ENCODE peak calls at places on chromosomes 16 and 17, in four cellular contexts. A, V, M and B are unnamed samples. For H3K36me3, the result is how much of the 10 kb centered on the place peaks cover.

GRCh38 chr16:1705688-1706385 is at the start of gene MAPK8IP3:
- DNase-seq in A (peak), V (peak), M (peak), B (peak)

GRCh38 chr17:74950207-74950606 is 14.5 kb downstream of the OTOP3 start:
- DNase-seq in A (no peak), V (no peak), M (no peak), B (no peak)

GRCh38 chr17:2954898-2955445 is 108.4 kb downstream of the OR1D5 start:
- DNase-seq in A (peak), V (no peak), M (peak), B (no peak)

GRCh38 chr17:28334666-28335200 is 539 bp downstream of the IFT20 start:
- DNase-seq in A (no peak), V (no peak), M (peak), B (no peak)

GRCh38 chr17:17168401-17168800 is 37.7 kb downstream of the PLD6 start:
- DNase-seq in A (no peak), V (no peak), M (no peak), B (no peak)

GRCh38 chr16:4101421-4102275 is 14.6 kb downstream of the ADCY9 start:
- DNase-seq in A (no peak), V (no peak), M (no peak), B (no peak)

GRCh38 chr17:57869599-57870282 is 19.9 kb upstream of the MRPS23 start:
- DNase-seq in A (no peak), V (no peak), M (no peak), B (no peak)

GRCh38 chr16:68286153-68287074 is 22.1 kb downstream of the SLC7A6 start:
- DNase-seq in A (peak), V (no peak), M (peak), B (peak)

GRCh38 chr17:61312406-61313295 is 87.0 kb upstream of the TBX2 start:
- DNase-seq in A (no peak), V (peak), M (no peak), B (no peak)

GRCh38 chr17:50890675-50891516 is 24.7 kb upstream of the TOB1 start:
- DNase-seq in A (peak), V (no peak), M (no peak), B (no peak)

GRCh38 chr16:22673463-22673862 is 140.5 kb upstream of the HS3ST2 start:
- DNase-seq in A (no peak), V (no peak), M (no peak), B (no peak)

GRCh38 chr17:5122586-5123342 is 6.9 kb downstream of the USP6 start:
- DNase-seq in A (no peak), V (peak), M (no peak), B (no peak)

GRCh38 chr16:85422124-85422373 is 191.1 kb upstream of the GSE1 start:
- DNase-seq in A (no peak), V (no peak), M (no peak), B (no peak)

GRCh38 chr17:8079291-8080207 is 8.0 kb downstream of the ALOX12B start:
- DNase-seq in A (peak), V (peak), M (peak), B (peak)

GRCh38 chr16:56561126-56561525 is 3.7 kb upstream of the MT4 start:
- DNase-seq in A (no peak), V (no peak), M (no peak), B (no peak)

GRCh38 chr17:75721463-75722011 is 278 bp downstream of the ITGB4 start:
- DNase-seq in A (no peak), V (no peak), M (no peak), B (no peak)

GRCh38 chr16:85441189-85441889 is 171.8 kb upstream of the GSE1 start:
- DNase-seq in A (peak), V (no peak), M (peak), B (peak)

GRCh38 chr16:73125860-73126259 is 77.9 kb upstream of the ZFHX3 start:
- DNase-seq in A (no peak), V (no peak), M (no peak), B (no peak)

GRCh38 chr16:82384897-82385296 is 214.9 kb upstream of the MPHOSPH6 start:
- DNase-seq in A (no peak), V (no peak), M (no peak), B (no peak)

GRCh38 chr17:72122668-72123495 is 2.1 kb downstream of the SOX9 start:
- DNase-seq in A (peak), V (peak), M (no peak), B (no peak)

GRCh38 chr17:9844153-9844552 is 18.4 kb downstream of the GLP2R start:
- DNase-seq in A (no peak), V (no peak), M (no peak), B (no peak)

GRCh38 chr17:27240802-27241155 is 53.1 kb upstream of the WSB1 start:
- DNase-seq in A (no peak), V (no peak), M (no peak), B (no peak)

GRCh38 chr16:49575352-49576172 is 202.0 kb downstream of the C16orf78 start:
- DNase-seq in A (no peak), V (peak), M (peak), B (no peak)

GRCh38 chr16:78462261-78463208 is 363.1 kb downstream of the WWOX start:
- DNase-seq in A (peak), V (no peak), M (no peak), B (no peak)

GRCh38 chr17:18248300-18248731 is 10.2 kb downstream of the FLII start:
- DNase-seq in A (peak), V (peak), M (peak), B (peak)

GRCh38 chr17:45164734-45165269 is 3.1 kb downstream of the HEXIM2 start:
- DNase-seq in A (no peak), V (no peak), M (no peak), B (no peak)

GRCh38 chr16:49282690-49283375 is 1.2 kb upstream of the CBLN1 start:
- DNase-seq in A (peak), V (peak), M (peak), B (no peak)

GRCh38 chr17:7041607-7042506 is 2.0 kb downstream of the SLC16A11 start:
- DNase-seq in A (no peak), V (no peak), M (no peak), B (no peak)

GRCh38 chr17:64938925-64939474 is 19.7 kb upstream of the LRRC37A3 start:
- DNase-seq in A (peak), V (peak), M (peak), B (no peak)

GRCh38 chr16:397736-398332 is 835 bp downstream of the NME4 start:
- DNase-seq in A (peak), V (peak), M (peak), B (no peak)

GRCh38 chr16:64092284-64092683 is 1029.6 kb downstream of the CDH11 start:
- DNase-seq in A (no peak), V (no peak), M (no peak), B (no peak)

DNA sequence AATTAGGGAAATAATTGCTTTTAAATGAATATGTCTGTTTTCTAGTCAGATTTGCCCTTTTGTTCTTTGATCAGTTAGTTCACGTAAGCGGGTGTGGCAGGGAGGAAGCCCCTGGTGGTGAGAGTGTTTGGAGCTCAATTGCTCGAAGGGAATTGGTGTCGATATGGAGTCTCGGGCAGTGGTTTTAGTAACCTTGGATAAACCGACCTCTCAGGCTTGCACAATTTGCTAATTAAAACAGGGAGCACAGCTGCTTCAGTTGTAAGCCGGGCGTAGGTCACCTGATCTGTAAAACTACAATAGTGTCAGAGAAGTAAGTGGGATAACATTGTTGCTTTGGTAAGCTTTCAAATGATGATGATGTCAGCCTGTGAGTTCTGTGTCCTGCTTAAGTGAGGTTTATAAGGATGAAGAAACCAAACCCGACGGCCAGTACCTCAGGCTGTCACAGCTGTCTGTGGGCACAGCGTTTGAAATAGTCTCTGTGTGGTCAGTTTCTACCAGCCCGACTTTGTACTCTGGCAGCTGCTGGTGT is 2.9 kb downstream of the ZNF750 start:
- DNase-seq in A (no peak), V (no peak), M (no peak), B (no peak)
- TF ChIP-seq CTCF in A (no peak), V (no peak), M (no peak), B (peak)

DNA sequence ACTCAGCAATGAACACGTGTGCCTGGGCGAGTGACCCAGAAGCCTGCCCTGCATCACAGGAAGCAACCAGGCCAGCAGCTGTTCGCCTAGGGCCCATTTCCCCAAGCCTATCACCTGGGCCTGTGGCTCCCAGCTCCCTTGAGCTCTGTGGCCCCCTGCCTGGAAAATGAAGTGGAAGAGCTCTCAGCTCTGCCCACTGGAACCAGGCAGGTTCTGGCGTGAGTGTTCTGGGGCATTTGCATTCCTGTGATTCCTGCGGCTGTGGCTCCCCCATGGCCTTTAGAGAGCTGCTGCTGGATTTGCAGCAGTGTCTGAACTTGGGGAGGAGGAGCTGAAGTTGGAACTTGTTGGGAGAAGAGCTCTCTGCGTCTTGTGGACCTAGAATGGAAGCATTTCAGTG is 22.8 kb downstream of the PGS1 start:
- DNase-seq in A (no peak), V (no peak), M (no peak), B (no peak)
- H3K36me3 ChIP-seq in A (under half), V (under half), M (half or more), B (half or more)

GRCh38 chr17:81189016-81189415 is 23.0 kb upstream of the AATK start:
- DNase-seq in A (no peak), V (no peak), M (no peak), B (no peak)

GRCh38 chr17:81190591-81190990 is 24.6 kb upstream of the AATK start:
- DNase-seq in A (no peak), V (no peak), M (no peak), B (no peak)

GRCh38 chr17:81188491-81188840 is 22.4 kb upstream of the AATK start:
- DNase-seq in A (no peak), V (no peak), M (no peak), B (no peak)

GRCh38 chr17:81191116-81191515 is 25.1 kb upstream of the AATK start:
- DNase-seq in A (no peak), V (no peak), M (no peak), B (no peak)

GRCh38 chr17:81189670-81190530 is 23.9 kb upstream of the AATK start:
- DNase-seq in A (peak), V (peak), M (no peak), B (no peak)
- TF ChIP-seq CTCF in A (peak), V (no peak), M (no peak), B (no peak)

DNA sequence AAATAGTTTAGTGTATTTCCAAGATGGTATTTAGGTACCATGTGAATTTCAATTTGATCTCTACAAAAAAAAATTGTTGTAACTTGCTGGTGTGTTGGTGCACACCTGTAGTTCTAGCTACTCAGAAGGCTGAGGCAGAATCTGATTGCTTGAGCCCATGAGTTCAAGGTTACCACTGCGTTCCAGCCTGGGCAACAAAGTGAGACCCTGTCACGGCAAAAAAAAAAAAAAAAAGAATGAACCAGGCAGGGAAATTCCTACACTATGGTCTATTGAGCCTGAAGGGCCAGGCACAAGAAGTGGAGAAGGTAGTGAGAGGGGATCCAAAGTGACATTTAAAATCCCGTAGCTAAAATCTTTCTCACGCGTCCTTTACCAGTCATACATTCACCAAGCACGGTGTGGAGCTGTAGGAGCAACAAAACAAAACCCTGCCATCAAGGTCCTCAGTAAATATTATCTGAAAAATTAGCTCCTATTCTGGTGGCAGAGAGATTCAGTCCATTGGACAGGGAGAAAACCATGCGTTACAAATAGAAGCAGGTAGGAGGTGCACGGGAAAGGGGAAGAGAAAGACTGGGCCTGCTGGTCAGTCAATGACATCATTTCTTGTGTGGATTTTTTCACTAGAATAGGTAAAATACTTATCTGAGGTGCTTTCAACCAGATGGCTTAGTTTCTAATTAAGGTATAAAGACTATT is 27.3 kb downstream of the TXNDC11 start:
- DNase-seq in A (peak), V (no peak), M (peak), B (no peak)
- H3K36me3 ChIP-seq in A (under half), V (under half), M (half or more), B (under half)